ENCODE peak calls at places on chromosomes 11 and 22, in nine cellular contexts. M, D, L, R, C, Z, Y, F and T are unnamed samples.

GRCh38 chr11:116177521-116178220 is 595.1 kb downstream of the BUD13 start:
- DNase-seq in Z (peak; percentile 29), R (no peak), M (no peak), C (no peak), Y (no peak), D (no peak), L (no peak), F (no peak), T (no peak)

GRCh38 chr11:69497221-69497787 is 15.8 kb downstream of the LINC01488 start:
- DNase-seq in F (no peak), C (peak; percentile 99), M (no peak), Y (no peak), L (no peak), D (no peak), R (peak; percentile 96), Z (peak; percentile 94), T (peak; percentile 91)

GRCh38 chr11:45383229-45383628 is 97.1 kb upstream of the SYT13 start:
- DNase-seq in Y (no peak), D (peak; percentile 55), R (peak; percentile 45), M (no peak), L (no peak), F (no peak), Z (peak; percentile 27), C (peak; percentile 37), T (no peak)

GRCh38 chr11:65859134-65859811 is 960 bp upstream of the MUS81 start:
- DNase-seq in L (peak; percentile 96), C (peak; percentile 100), Z (peak; percentile 94), D (peak; percentile 98), M (peak; percentile 100), F (peak; percentile 97), Y (peak; percentile 93), R (peak; percentile 99), T (peak; percentile 94)

GRCh38 chr11:66317766-66318575 is 1.1 kb upstream of the CD248 start:
- DNase-seq in Y (no peak), R (peak; percentile 95), D (no peak), Z (no peak), M (no peak), C (peak; percentile 78), F (no peak), L (no peak), T (no peak)

GRCh38 chr11:66617148-66617814 is 851 bp downstream of the RBM14 start:
- DNase-seq in C (peak; percentile 65), L (no peak), Y (no peak), F (no peak), M (peak; percentile 95), R (peak; percentile 64), D (no peak), Z (peak; percentile 6), T (no peak)

GRCh38 chr11:62472063-62472884 is 53.4 kb downstream of the SCGB1A1 start:
- DNase-seq in Z (peak; percentile 65), F (no peak), R (peak; percentile 25), D (no peak), M (no peak), C (peak; percentile 87), Y (no peak), L (no peak), T (no peak)

GRCh38 chr11:70065318-70066135 is 12.6 kb upstream of the ANO1 start:
- DNase-seq in D (no peak), C (no peak), M (peak; percentile 87), R (no peak), F (no peak), Y (no peak), Z (no peak), L (no peak), T (no peak)

GRCh38 chr11:9629064-9629463 is 34.8 kb upstream of the SWAP70 start:
- DNase-seq in Y (no peak), C (no peak), D (no peak), R (no peak), M (no peak), F (no peak), Z (no peak), L (peak; percentile 61), T (no peak)

GRCh38 chr11:43904737-43905515 is 24.3 kb downstream of the ALKBH3 start:
- DNase-seq in D (no peak), M (no peak), Z (no peak), C (no peak), Y (no peak), L (no peak), R (peak; percentile 88), F (no peak), T (peak; percentile 44)

GRCh38 chr11:86447763-86448480 is 73.2 kb downstream of the CCDC81 start:
- DNase-seq in R (no peak), L (no peak), M (no peak), D (no peak), Y (no peak), F (no peak), Z (peak; percentile 49), C (no peak), T (no peak)

GRCh38 chr22:50694766-50695420 is 22.3 kb downstream of the SHANK3 start:
- DNase-seq in F (no peak), Z (no peak), L (no peak), D (no peak), Y (no peak), R (no peak), C (no peak), M (no peak), T (no peak)

GRCh38 chr11:62404918-62405317 is 13.9 kb upstream of the SCGB1A1 start:
- DNase-seq in M (no peak), Y (no peak), D (no peak), L (no peak), F (no peak), Z (no peak), C (no peak), R (no peak), T (no peak)

GRCh38 chr11:64007160-64007628 is 21.0 kb downstream of the OTUB1 start:
- DNase-seq in C (peak; percentile 70), Y (no peak), L (no peak), M (no peak), R (peak; percentile 25), Z (no peak), D (no peak), F (peak; percentile 18), T (no peak)

GRCh38 chr22:46240073-46240472 is 10.0 kb downstream of the CDPF1 start:
- DNase-seq in F (no peak), L (no peak), D (no peak), R (no peak), C (no peak), Y (no peak), Z (no peak), M (no peak), T (no peak)

GRCh38 chr11:13052130-13052541 is 43.0 kb downstream of the RASSF10 start:
- DNase-seq in R (no peak), L (no peak), Y (no peak), F (peak; percentile 68), C (no peak), Z (no peak), D (peak; percentile 11), M (no peak), T (no peak)

GRCh38 chr11:18492888-18493287 is 33.9 kb downstream of the TSG101 start:
- DNase-seq in F (peak; percentile 9), D (no peak), M (no peak), Z (no peak), C (no peak), Y (no peak), L (no peak), R (no peak), T (no peak)

GRCh38 chr22:44583076-44583760 is 85.2 kb upstream of the RTL6 start:
- DNase-seq in D (peak; percentile 20), F (no peak), M (no peak), R (peak; percentile 30), C (no peak), Z (no peak), L (no peak), Y (no peak), T (peak; percentile 35)

GRCh38 chr22:31451709-31452571 is 37.7 kb downstream of the EIF4ENIF1 start:
- DNase-seq in M (no peak), F (peak; percentile 32), D (no peak), L (peak; percentile 46), Y (no peak), Z (no peak), R (peak; percentile 80), C (peak; percentile 66), T (peak; percentile 49)

GRCh38 chr11:31915867-31916266 is 104.7 kb upstream of the PAX6 start:
- DNase-seq in Z (no peak), D (no peak), F (no peak), C (no peak), R (no peak), L (no peak), Y (no peak), M (no peak), T (no peak)

GRCh38 chr11:2674681-2675131 is 25.1 kb downstream of the KCNQ1OT1 start:
- DNase-seq in L (no peak), C (no peak), F (no peak), M (no peak), Z (no peak), R (no peak), D (no peak), Y (no peak), T (peak; percentile 53)

GRCh38 chr22:19992481-19992911 is 24.1 kb downstream of the ARVCF start:
- DNase-seq in Z (no peak), C (no peak), L (no peak), F (no peak), R (no peak), Y (no peak), M (no peak), D (no peak), T (no peak)

GRCh38 chr11:2566223-2567025 is 121.6 kb downstream of the KCNQ1 start:
- DNase-seq in Z (no peak), F (no peak), Y (no peak), R (no peak), C (no peak), L (no peak), D (no peak), M (no peak), T (no peak)

GRCh38 chr11:29486301-29486700 is 530.5 kb downstream of the KCNA4 start:
- DNase-seq in M (no peak), Y (no peak), L (no peak), F (no peak), Z (no peak), R (no peak), C (no peak), D (no peak), T (no peak)

GRCh38 chr11:120747801-120748484 is 236.4 kb downstream of the GRIK4 start:
- DNase-seq in Y (no peak), F (no peak), R (no peak), Z (no peak), D (peak; percentile 59), M (peak; percentile 72), L (no peak), C (no peak), T (no peak)

GRCh38 chr22:42056757-42057511 is 13.7 kb downstream of the NAGA start:
- DNase-seq in L (no peak), D (no peak), C (no peak), R (no peak), Z (no peak), M (no peak), Y (no peak), F (no peak), T (no peak)

GRCh38 chr11:93344855-93345333 is 14.4 kb downstream of the DEUP1 start:
- DNase-seq in Y (no peak), L (no peak), F (no peak), C (no peak), D (no peak), R (no peak), Z (no peak), M (no peak), T (no peak)

GRCh38 chr22:40716116-40716515 is 36.8 kb downstream of the MCHR1 start:
- DNase-seq in Y (no peak), M (no peak), L (no peak), D (no peak), F (no peak), Z (no peak), C (no peak), R (no peak), T (no peak)